ENCODE peak calls at places on chromosomes 11 and 22, in four cellular contexts. One of them, this sample, is unnamed.

GRCh38 chr22:49523374-49524008 is 304.2 kb downstream of the BRD1 start:
- DNase-seq in GM12878: no peak
- DNase-seq in HepG2: no peak
- DNase-seq in K562: no peak
- DNase-seq in this sample: no peak

GRCh38 chr11:66288138-66288865 is 641 bp downstream of the YIF1A start:
- DNase-seq in K562: no peak
- DNase-seq in GM12878: no peak
- DNase-seq in HepG2: peak
- DNase-seq in this sample: no peak

GRCh38 chr22:45919504-45920286 is 57.3 kb downstream of the WNT7B start:
- DNase-seq in HepG2: no peak
- DNase-seq in GM12878: no peak
- DNase-seq in K562: no peak
- DNase-seq in this sample: no peak

GRCh38 chr11:12716816-12717215 is 42.6 kb downstream of the TEAD1 start:
- DNase-seq in GM12878: no peak
- DNase-seq in K562: no peak
- DNase-seq in HepG2: no peak
- DNase-seq in this sample: no peak

GRCh38 chr11:67353317-67354313 is at the start of gene POLD4:
- DNase-seq in K562: peak
- DNase-seq in GM12878: peak
- DNase-seq in HepG2: peak
- DNase-seq in this sample: peak

GRCh38 chr11:20125927-20126326 is 34.3 kb downstream of the DBX1 start:
- DNase-seq in GM12878: no peak
- DNase-seq in HepG2: no peak
- DNase-seq in K562: no peak
- DNase-seq in this sample: no peak

GRCh38 chr22:36252754-36253522 is at the start of gene APOL1:
- DNase-seq in K562: peak
- DNase-seq in GM12878: peak
- DNase-seq in HepG2: peak
- DNase-seq in this sample: no peak

GRCh38 chr11:32056445-32056844 is 34.4 kb upstream of the RCN1 start:
- DNase-seq in HepG2: no peak
- DNase-seq in K562: no peak
- DNase-seq in GM12878: no peak
- DNase-seq in this sample: no peak

GRCh38 chr11:10308208-10308954 is 3.5 kb downstream of the ADM start:
- DNase-seq in HepG2: no peak
- DNase-seq in GM12878: no peak
- DNase-seq in K562: no peak
- DNase-seq in this sample: no peak

GRCh38 chr11:133977067-133977681 is 20.4 kb upstream of the IGSF9B start:
- DNase-seq in HepG2: no peak
- DNase-seq in K562: no peak
- DNase-seq in GM12878: peak
- DNase-seq in this sample: no peak

GRCh38 chr11:130156108-130157022 is 3.2 kb upstream of the ST14 start:
- DNase-seq in HepG2: no peak
- DNase-seq in GM12878: no peak
- DNase-seq in K562: no peak
- DNase-seq in this sample: no peak

GRCh38 chr11:79437981-79438630 is 2.7 kb downstream of the TENM4 start:
- DNase-seq in GM12878: no peak
- DNase-seq in HepG2: no peak
- DNase-seq in K562: no peak
- DNase-seq in this sample: no peak

GRCh38 chr11:126115820-126116319 is 53.2 kb upstream of the CDON start:
- DNase-seq in K562: peak
- DNase-seq in HepG2: peak
- DNase-seq in GM12878: no peak
- DNase-seq in this sample: no peak

GRCh38 chr11:123659311-123659710 is 4.9 kb upstream of the SCN3B start:
- DNase-seq in GM12878: no peak
- DNase-seq in HepG2: no peak
- DNase-seq in K562: no peak
- DNase-seq in this sample: no peak

GRCh38 chr11:123653405-123653996 is 923 bp downstream of the SCN3B start:
- DNase-seq in GM12878: no peak
- DNase-seq in HepG2: no peak
- DNase-seq in K562: no peak
- DNase-seq in this sample: no peak

GRCh38 chr11:123650901-123651300 is 3.5 kb downstream of the SCN3B start:
- DNase-seq in HepG2: no peak
- DNase-seq in K562: no peak
- DNase-seq in GM12878: no peak
- DNase-seq in this sample: no peak

GRCh38 chr11:123654566-123655081 is at the start of gene SCN3B:
- DNase-seq in HepG2: peak
- DNase-seq in K562: peak
- DNase-seq in GM12878: no peak
- DNase-seq in this sample: peak

DNA sequence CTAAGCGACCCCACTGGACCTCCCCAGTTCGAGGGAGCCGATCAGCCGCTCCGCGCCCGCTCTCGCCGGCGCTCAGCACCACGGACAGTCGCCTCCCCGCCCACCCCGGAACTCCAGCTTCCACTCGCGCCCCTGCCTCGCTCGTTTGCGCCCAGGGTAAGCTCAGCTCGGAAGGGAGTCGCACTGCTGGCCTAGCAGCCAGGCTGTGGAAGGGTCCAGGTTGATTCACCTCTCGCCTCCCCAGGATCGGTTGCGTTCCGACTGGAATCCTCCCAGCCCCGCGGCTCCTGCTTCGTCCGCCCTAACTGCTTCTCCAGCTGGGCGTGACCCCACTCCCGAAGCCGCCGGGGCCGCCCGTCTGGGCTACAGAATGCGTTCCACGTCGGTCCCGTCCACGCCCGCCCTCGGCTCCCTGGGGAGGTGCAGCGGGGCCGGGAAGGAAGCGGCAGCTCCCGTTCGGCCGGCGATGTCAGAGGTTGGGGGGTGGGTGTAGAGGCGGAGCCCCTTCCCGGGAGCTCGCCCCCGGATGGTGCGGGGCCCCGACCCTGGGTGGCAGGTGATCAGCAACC is 343 bp downstream of the SCN3B start:
- DNase-seq in K562: peak
- DNase-seq in HepG2: no peak
- DNase-seq in GM12878: no peak
- DNase-seq in this sample: no peak
- TF ChIP-seq ATF3 in K562: no peak
- TF ChIP-seq ATF3 in HepG2: no peak
- TF ChIP-seq ATF3 in GM12878: no peak
- TF ChIP-seq ATF3 in this sample: no peak

GRCh38 chr11:115515647-115516046 is 11.4 kb upstream of the CADM1 start:
- DNase-seq in GM12878: no peak
- DNase-seq in HepG2: peak
- DNase-seq in K562: no peak
- DNase-seq in this sample: no peak

GRCh38 chr11:115523727-115524399 is 19.6 kb upstream of the CADM1 start:
- DNase-seq in GM12878: no peak
- DNase-seq in HepG2: peak
- DNase-seq in K562: no peak
- DNase-seq in this sample: no peak

GRCh38 chr11:115522302-115522701 is 18.1 kb upstream of the CADM1 start:
- DNase-seq in K562: no peak
- DNase-seq in GM12878: peak
- DNase-seq in HepG2: no peak
- DNase-seq in this sample: no peak

GRCh38 chr11:115521874-115522273 is 17.7 kb upstream of the CADM1 start:
- DNase-seq in HepG2: no peak
- DNase-seq in K562: no peak
- DNase-seq in GM12878: no peak
- DNase-seq in this sample: no peak

DNA sequence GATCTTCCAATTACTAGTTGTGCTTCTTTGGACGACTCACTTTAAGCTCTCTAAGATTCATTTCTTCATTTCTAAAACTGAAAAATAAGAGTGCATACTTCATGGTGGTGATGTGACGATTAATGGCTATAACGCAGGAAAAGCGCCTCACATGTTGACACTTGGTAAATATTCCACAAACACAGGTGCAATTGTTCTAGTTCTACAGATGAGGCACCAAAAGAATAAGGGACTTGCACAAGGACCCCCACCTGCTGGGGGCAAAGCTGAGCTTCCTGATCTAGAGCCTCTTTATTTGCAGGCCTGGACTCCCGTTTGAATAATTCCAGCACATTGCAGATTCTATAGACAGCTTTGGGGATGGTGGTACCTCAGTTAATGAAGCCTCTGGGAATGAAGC is 14.8 kb upstream of the CADM1 start:
- DNase-seq in K562: no peak
- DNase-seq in HepG2: peak
- DNase-seq in GM12878: no peak
- DNase-seq in this sample: no peak
- TF ChIP-seq KDM1A in K562: no peak
- TF ChIP-seq KDM1A in HepG2: no peak
- TF ChIP-seq KDM1A in GM12878: no peak
- TF ChIP-seq KDM1A in this sample: no peak

GRCh38 chr11:830295-831131 is 2.2 kb upstream of the CD151 start:
- DNase-seq in K562: no peak
- DNase-seq in GM12878: no peak
- DNase-seq in HepG2: peak
- DNase-seq in this sample: no peak
- H3K4me3 ChIP-seq in K562: no peak
- H3K4me3 ChIP-seq in GM12878: peak
- H3K4me3 ChIP-seq in HepG2: peak
- H3K4me3 ChIP-seq in this sample: peak

DNA sequence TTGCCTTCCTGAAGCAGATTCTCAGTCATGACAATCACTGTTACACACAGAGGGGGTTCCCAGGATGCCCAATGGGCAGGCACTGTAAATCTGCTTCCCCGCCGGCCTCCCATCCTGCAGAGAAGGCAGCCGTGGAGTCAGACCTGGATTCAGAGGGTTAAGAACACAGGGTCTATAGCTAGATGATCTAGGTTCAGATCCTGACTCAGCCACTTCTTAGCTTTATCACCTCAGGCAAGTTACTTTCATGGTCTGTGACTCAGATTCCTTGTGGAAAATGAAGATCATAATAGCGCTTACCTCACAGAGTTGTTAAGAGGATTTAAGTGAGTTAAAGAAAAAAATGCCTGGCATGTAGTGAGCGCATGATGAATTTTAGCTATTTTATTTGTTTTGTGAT is 95.9 kb downstream of the TIMP3 start:
- DNase-seq in K562: no peak
- DNase-seq in GM12878: no peak
- DNase-seq in HepG2: no peak
- DNase-seq in this sample: no peak
- TF ChIP-seq ATF3 in K562: no peak
- TF ChIP-seq ATF3 in GM12878: no peak
- TF ChIP-seq ATF3 in HepG2: no peak
- TF ChIP-seq ATF3 in this sample: no peak

GRCh38 chr11:118295199-118295598 is 9.3 kb upstream of the CD3E start:
- DNase-seq in GM12878: no peak
- DNase-seq in HepG2: no peak
- DNase-seq in K562: no peak
- DNase-seq in this sample: no peak

GRCh38 chr11:118290923-118291322 is 13.6 kb upstream of the CD3E start:
- DNase-seq in K562: no peak
- DNase-seq in GM12878: no peak
- DNase-seq in HepG2: peak
- DNase-seq in this sample: no peak

GRCh38 chr11:118291453-118291852 is 13.1 kb upstream of the CD3E start:
- DNase-seq in GM12878: no peak
- DNase-seq in K562: no peak
- DNase-seq in HepG2: no peak
- DNase-seq in this sample: no peak

GRCh38 chr11:118294053-118294452 is 10.5 kb upstream of the CD3E start:
- DNase-seq in GM12878: no peak
- DNase-seq in K562: no peak
- DNase-seq in HepG2: no peak
- DNase-seq in this sample: no peak

DNA sequence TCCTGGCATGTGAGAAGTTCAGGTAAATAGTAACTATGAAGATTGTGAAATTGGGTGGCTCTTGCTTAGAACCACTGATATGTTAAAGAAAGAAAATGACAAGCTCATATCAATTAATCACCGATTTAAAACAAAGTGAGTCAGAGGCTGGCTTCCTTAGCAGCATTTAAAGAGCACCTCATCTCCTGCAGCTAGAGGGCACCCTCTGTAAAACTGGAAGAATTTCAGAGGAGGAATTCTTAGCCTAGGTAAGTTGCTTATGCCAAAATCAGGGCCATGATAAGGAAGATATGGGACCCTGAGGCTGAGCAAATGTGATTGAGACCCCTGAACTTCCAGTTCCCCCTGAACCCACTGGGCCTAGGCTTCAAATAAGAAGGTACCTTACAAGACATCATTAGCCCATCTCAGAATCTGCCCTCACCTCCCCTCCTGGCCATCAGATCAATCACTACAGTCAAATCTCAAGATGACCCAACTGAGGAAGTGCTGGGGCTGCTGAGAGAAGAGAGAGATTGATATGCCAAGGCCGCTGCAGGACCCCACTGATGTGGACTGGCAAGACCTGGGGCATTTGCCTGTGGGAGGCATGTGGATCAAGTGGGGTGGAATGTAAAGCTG is 8.6 kb upstream of the CD3E start:
- DNase-seq in K562: no peak
- DNase-seq in GM12878: no peak
- DNase-seq in HepG2: peak
- DNase-seq in this sample: no peak
- TF ChIP-seq KDM1A in K562: no peak
- TF ChIP-seq KDM1A in GM12878: no peak
- TF ChIP-seq KDM1A in HepG2: no peak
- TF ChIP-seq KDM1A in this sample: no peak